ENCODE peak calls at places on chromosomes 13 and 19, in five cellular contexts. C, P, M, L and T are unnamed samples.

GRCh38 chr13:98108330-98108729 is 34.6 kb upstream of the FARP1 start:
- DNase-seq in C (no peak), P (no peak), M (no peak), L (no peak), T (no peak)

GRCh38 chr13:32530841-32531253 is 7.7 kb downstream of the N4BP2L2 start:
- DNase-seq in C (no peak), P (peak; percentile 35), M (no peak), L (no peak), T (no peak)

GRCh38 chr13:49540552-49540951 is 44.8 kb downstream of the PHF11 start:
- DNase-seq in C (no peak), P (no peak), M (no peak), L (no peak), T (no peak)

GRCh38 chr13:75785130-75785529 is 149.0 kb downstream of the LMO7 start:
- DNase-seq in C (no peak), P (no peak), M (no peak), L (no peak), T (no peak)

GRCh38 chr19:16191216-16191908 is 6.2 kb downstream of the FAM32A start:
- DNase-seq in C (no peak), P (no peak), M (no peak), L (no peak), T (no peak)

GRCh38 chr19:44757057-44757734 is 8.7 kb downstream of the BCL3 start:
- DNase-seq in C (no peak), P (no peak), M (no peak), L (peak; percentile 48), T (no peak)

GRCh38 chr19:2603320-2603719 is 99.2 kb downstream of the GNG7 start:
- DNase-seq in C (no peak), P (no peak), M (no peak), L (no peak), T (peak; percentile 45)

GRCh38 chr13:101626925-101627555 is 174.6 kb downstream of the ITGBL1 start:
- DNase-seq in C (no peak), P (no peak), M (no peak), L (no peak), T (peak; percentile 12)

GRCh38 chr13:28493740-28494536 is 990 bp downstream of the FLT1 start:
- DNase-seq in C (no peak), P (no peak), M (no peak), L (no peak), T (peak; percentile 6)

GRCh38 chr19:39692166-39692565 is 12.1 kb upstream of the LGALS14 start:
- DNase-seq in C (no peak), P (no peak), M (no peak), L (no peak), T (no peak)

GRCh38 chr13:21022694-21023325 is 38.6 kb downstream of the LATS2 start:
- DNase-seq in C (no peak), P (no peak), M (no peak), L (no peak), T (no peak)

GRCh38 chr13:48891586-48891985 is 84.1 kb upstream of the FNDC3A start:
- DNase-seq in C (no peak), P (peak; percentile 63), M (no peak), L (no peak), T (no peak)

GRCh38 chr19:11699931-11700794 is 38.6 kb downstream of the ZNF823 start:
- DNase-seq in C (no peak), P (peak; percentile 26), M (no peak), L (no peak), T (no peak)

GRCh38 chr19:52369463-52370340 is at the start of gene ZNF880:
- DNase-seq in C (peak; percentile 87), P (peak; percentile 93), M (peak; percentile 78), L (peak; percentile 90), T (peak; percentile 95)

GRCh38 chr13:51942189-51942588 is 69.1 kb downstream of the ATP7B start:
- DNase-seq in C (no peak), P (no peak), M (peak; percentile 73), L (peak; percentile 91), T (no peak)

GRCh38 chr13:109787135-109787954 is 962 bp upstream of the IRS2 start:
- DNase-seq in C (peak; percentile 56), P (peak; percentile 56), M (peak; percentile 62), L (peak; percentile 36), T (peak; percentile 55)

GRCh38 chr19:17632577-17632976 is 55.6 kb downstream of the UNC13A start:
- DNase-seq in C (no peak), P (no peak), M (no peak), L (no peak), T (no peak)

GRCh38 chr13:31380728-31381127 is 181.0 kb downstream of the B3GLCT start:
- DNase-seq in C (no peak), P (no peak), M (no peak), L (no peak), T (no peak)

GRCh38 chr19:51389143-51389542 is 1.2 kb downstream of the C19orf84 start:
- DNase-seq in C (no peak), P (no peak), M (no peak), L (no peak), T (no peak)

GRCh38 chr13:31045621-31046081 is 113.2 kb downstream of the TEX26 start:
- DNase-seq in C (no peak), P (peak; percentile 60), M (no peak), L (peak; percentile 83), T (peak; percentile 69)

GRCh38 chr19:29844891-29845575 is 33.2 kb downstream of the CCNE1 start:
- DNase-seq in C (peak; percentile 91), P (peak; percentile 97), M (peak; percentile 95), L (peak; percentile 97), T (peak; percentile 96)

GRCh38 chr19:57613941-57614743 is at the start of gene ZNF134:
- DNase-seq in C (peak; percentile 82), P (peak; percentile 92), M (peak; percentile 94), L (peak; percentile 94), T (peak; percentile 94)

GRCh38 chr19:40605201-40605971 is 4.2 kb downstream of the LTBP4 start:
- DNase-seq in C (peak; percentile 82), P (peak; percentile 73), M (peak; percentile 78), L (peak; percentile 93), T (peak; percentile 86)

GRCh38 chr19:42276821-42277220 is 7.8 kb downstream of the CIC start:
- DNase-seq in C (no peak), P (no peak), M (no peak), L (no peak), T (no peak)

GRCh38 chr19:45528744-45529453 is 21.6 kb downstream of the VASP start:
- DNase-seq in C (peak; percentile 58), P (peak; percentile 73), M (no peak), L (peak; percentile 77), T (peak; percentile 65)

GRCh38 chr13:99704390-99704789 is 203.1 kb downstream of the TM9SF2 start:
- DNase-seq in C (no peak), P (no peak), M (no peak), L (no peak), T (no peak)

GRCh38 chr19:800360-801029 is 3.2 kb downstream of the PTBP1 start:
- DNase-seq in C (peak; percentile 78), P (peak; percentile 63), M (peak; percentile 82), L (peak; percentile 61), T (peak; percentile 90)

GRCh38 chr19:7706662-7707454 is 4.9 kb upstream of the FCER2 start:
- DNase-seq in C (no peak), P (no peak), M (no peak), L (no peak), T (no peak)
- H3K27ac ChIP-seq in C (no peak overlapping the region), P (no peak overlapping the region), M (peak overlapping the region; percentile 37), L (peak overlapping the region; percentile 9), T (no peak overlapping the region)

DNA sequence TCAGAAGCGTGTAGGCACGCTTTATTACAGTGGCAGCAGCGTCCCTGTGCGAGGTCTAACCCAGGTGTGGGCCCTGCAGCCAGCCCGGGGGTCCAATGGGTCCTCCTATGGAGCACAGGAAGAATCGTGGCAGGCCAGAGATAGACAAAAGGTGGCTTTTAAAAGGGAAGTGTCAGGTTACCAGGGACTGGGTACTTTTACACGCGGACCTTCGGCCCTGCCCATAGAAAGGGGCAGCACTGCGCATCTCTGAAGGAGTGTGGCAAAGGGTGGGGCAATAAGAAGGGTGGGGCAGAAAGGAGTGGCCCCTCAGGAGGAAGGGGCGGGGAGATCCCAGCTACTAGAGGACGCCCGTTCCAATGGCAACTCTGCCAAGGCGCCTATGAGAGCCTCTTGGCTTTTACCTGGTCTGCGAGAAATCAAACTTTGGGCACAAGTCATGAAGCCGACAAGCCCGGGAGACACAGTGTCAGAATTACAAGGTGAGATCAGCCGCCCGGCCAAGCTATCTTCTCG is 1419.8 kb downstream of the UQCRFS1 start:
- DNase-seq in C (peak; percentile 87), P (peak; percentile 86), M (peak; percentile 71), L (peak; percentile 88), T (peak; percentile 81)
- TF ChIP-seq POLR2A in C (no peak), P (no peak), M (no peak), L (no peak), T (no peak)

DNA sequence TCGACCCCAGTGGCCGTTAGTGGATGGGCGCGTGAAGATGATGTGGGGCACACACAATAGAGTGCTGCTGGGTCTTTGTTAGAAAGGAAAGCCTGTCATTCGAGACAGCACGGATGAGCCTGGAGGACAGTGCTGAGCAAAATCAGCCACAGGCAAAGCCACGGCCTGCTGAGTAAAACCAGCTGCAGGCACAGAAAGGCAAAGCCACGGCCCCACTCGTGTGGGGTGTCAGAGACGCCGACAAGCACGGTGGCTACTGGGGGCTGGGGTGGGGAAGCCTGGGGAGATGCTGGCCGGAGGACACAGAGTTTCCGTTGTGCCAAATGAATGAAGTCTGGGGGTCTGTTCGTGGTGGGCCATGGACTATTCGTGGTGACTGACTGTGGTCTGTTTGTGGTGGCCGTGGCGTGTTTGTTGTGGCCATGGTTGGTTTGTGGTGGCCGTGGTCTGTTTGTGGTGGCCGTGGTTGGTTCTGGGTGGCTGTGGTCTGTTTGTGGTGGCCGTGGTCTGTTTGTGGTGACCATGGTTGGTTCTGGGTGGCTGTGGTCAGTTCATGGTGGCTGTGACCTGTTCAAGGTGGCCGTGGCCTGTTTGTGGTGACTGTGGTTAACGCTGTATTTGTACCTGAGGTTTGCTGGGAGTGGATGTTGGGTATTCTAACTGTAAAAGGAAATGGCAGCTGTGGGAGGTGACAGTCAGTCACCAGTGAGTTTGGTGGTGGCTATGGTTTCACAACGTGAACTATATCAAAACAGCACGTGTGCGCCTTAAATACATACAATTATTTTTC is 36.3 kb downstream of the MCF2L start:
- DNase-seq in C (no peak), P (no peak), M (no peak), L (no peak), T (no peak)
- H3K27ac ChIP-seq in C (no peak overlapping the region), P (no peak overlapping the region), M (no peak overlapping the region), L (no peak overlapping the region), T (no peak overlapping the region)

GRCh38 chr19:28185646-28186045 is 1027.3 kb downstream of the UQCRFS1 start:
- DNase-seq in C (no peak), P (no peak), M (no peak), L (no peak), T (no peak)
- TF ChIP-seq POLR2A in C (no peak), P (no peak), M (no peak), L (no peak), T (no peak)

GRCh38 chr13:106919093-106919492 is 351.2 kb upstream of the ARGLU1 start:
- DNase-seq in C (no peak), P (no peak), M (no peak), L (no peak), T (peak; percentile 15)
- H3K27ac ChIP-seq in C (no peak overlapping the region), P (no peak overlapping the region), M (peak overlapping the region; percentile 10), L (no peak overlapping the region), T (peak overlapping the region; percentile 37)

GRCh38 chr19:20167020-20167644 is at the start of gene ZNF486:
- DNase-seq in C (peak; percentile 98), P (peak; percentile 98), M (peak; percentile 82), L (peak; percentile 95), T (peak; percentile 99)

GRCh38 chr19:20165971-20166592 is 932 bp upstream of the ZNF486 start:
- DNase-seq in C (no peak), P (no peak), M (no peak), L (no peak), T (peak; percentile 87)

GRCh38 chr19:20162821-20163220 is 4.2 kb upstream of the ZNF486 start:
- DNase-seq in C (no peak), P (peak; percentile 15), M (no peak), L (no peak), T (no peak)

GRCh38 chr19:20164456-20164855 is 2.6 kb upstream of the ZNF486 start:
- DNase-seq in C (no peak), P (no peak), M (no peak), L (no peak), T (peak; percentile 73)
- TF ChIP-seq POLR2A in C (no peak), P (no peak), M (no peak), L (no peak), T (no peak)